ENCODE peak calls at places on chromosomes 2 and 18, in seven cellular contexts. One of them, this sample, is unnamed.

GRCh38 chr18:37564796-37565137 is 831 bp downstream of the CELF4 start:
- DNase-seq in foreskin fibroblast: peak
- DNase-seq in HL-60: no peak
- DNase-seq in lower lobe of right lung: peak
- DNase-seq in astrocyte of the cerebellum: peak
- DNase-seq in AG10803: peak
- DNase-seq in HCT116: no peak
- DNase-seq in this sample: no peak

GRCh38 chr2:156004460-156004859 is 328.1 kb downstream of the NR4A2 start:
- DNase-seq in foreskin fibroblast: no peak
- DNase-seq in HL-60: no peak
- DNase-seq in lower lobe of right lung: no peak
- DNase-seq in astrocyte of the cerebellum: no peak
- DNase-seq in AG10803: no peak
- DNase-seq in HCT116: no peak
- DNase-seq in this sample: no peak

GRCh38 chr18:3411854-3412268 is 38.1 kb upstream of the TGIF1 start:
- DNase-seq in foreskin fibroblast: no peak
- DNase-seq in HL-60: no peak
- DNase-seq in lower lobe of right lung: peak
- DNase-seq in astrocyte of the cerebellum: no peak
- DNase-seq in AG10803: peak
- DNase-seq in HCT116: no peak
- DNase-seq in this sample: no peak

GRCh38 chr2:10158681-10159080 is 36.1 kb downstream of the RRM2 start:
- DNase-seq in foreskin fibroblast: no peak
- DNase-seq in HL-60: no peak
- DNase-seq in lower lobe of right lung: no peak
- DNase-seq in astrocyte of the cerebellum: no peak
- DNase-seq in AG10803: no peak
- DNase-seq in HCT116: no peak
- DNase-seq in this sample: no peak

GRCh38 chr2:127024769-127025356 is 82.1 kb downstream of the BIN1 start:
- DNase-seq in foreskin fibroblast: no peak
- DNase-seq in HL-60: no peak
- DNase-seq in lower lobe of right lung: no peak
- DNase-seq in astrocyte of the cerebellum: peak
- DNase-seq in AG10803: no peak
- DNase-seq in HCT116: no peak
- DNase-seq in this sample: no peak

GRCh38 chr2:152924219-152924618 is 205.8 kb downstream of the ARL6IP6 start:
- DNase-seq in foreskin fibroblast: no peak
- DNase-seq in HL-60: no peak
- DNase-seq in lower lobe of right lung: no peak
- DNase-seq in astrocyte of the cerebellum: no peak
- DNase-seq in AG10803: no peak
- DNase-seq in HCT116: no peak
- DNase-seq in this sample: no peak

GRCh38 chr2:26740346-26740745 is 23.7 kb upstream of the SLC35F6 start:
- DNase-seq in foreskin fibroblast: no peak
- DNase-seq in HL-60: no peak
- DNase-seq in lower lobe of right lung: no peak
- DNase-seq in astrocyte of the cerebellum: no peak
- DNase-seq in AG10803: no peak
- DNase-seq in HCT116: no peak
- DNase-seq in this sample: no peak

GRCh38 chr2:236557894-236558532 is 11.6 kb upstream of the ACKR3 start:
- DNase-seq in foreskin fibroblast: no peak
- DNase-seq in HL-60: no peak
- DNase-seq in lower lobe of right lung: no peak
- DNase-seq in astrocyte of the cerebellum: no peak
- DNase-seq in AG10803: no peak
- DNase-seq in HCT116: no peak
- DNase-seq in this sample: no peak

GRCh38 chr18:21550510-21550970 is 50.0 kb downstream of the ESCO1 start:
- DNase-seq in foreskin fibroblast: no peak
- DNase-seq in HL-60: no peak
- DNase-seq in lower lobe of right lung: no peak
- DNase-seq in astrocyte of the cerebellum: no peak
- DNase-seq in AG10803: no peak
- DNase-seq in HCT116: no peak
- DNase-seq in this sample: no peak

GRCh38 chr2:109648041-109648527 is 33.9 kb downstream of the SOWAHC start:
- DNase-seq in foreskin fibroblast: peak
- DNase-seq in HL-60: no peak
- DNase-seq in lower lobe of right lung: no peak
- DNase-seq in astrocyte of the cerebellum: no peak
- DNase-seq in AG10803: peak
- DNase-seq in HCT116: no peak
- DNase-seq in this sample: no peak

GRCh38 chr2:140643761-140644187 is 1487.0 kb downstream of the LRP1B start:
- DNase-seq in foreskin fibroblast: peak
- DNase-seq in HL-60: no peak
- DNase-seq in lower lobe of right lung: no peak
- DNase-seq in astrocyte of the cerebellum: peak
- DNase-seq in AG10803: peak
- DNase-seq in HCT116: no peak
- DNase-seq in this sample: no peak

GRCh38 chr2:102241616-102242260 is 54.9 kb downstream of the IL1RL2 start:
- DNase-seq in foreskin fibroblast: no peak
- DNase-seq in HL-60: no peak
- DNase-seq in lower lobe of right lung: no peak
- DNase-seq in astrocyte of the cerebellum: no peak
- DNase-seq in AG10803: no peak
- DNase-seq in HCT116: no peak
- DNase-seq in this sample: no peak

GRCh38 chr18:36685580-36685979 is 143.2 kb downstream of the TPGS2 start:
- DNase-seq in foreskin fibroblast: no peak
- DNase-seq in HL-60: no peak
- DNase-seq in lower lobe of right lung: no peak
- DNase-seq in astrocyte of the cerebellum: no peak
- DNase-seq in AG10803: no peak
- DNase-seq in HCT116: no peak
- DNase-seq in this sample: no peak

GRCh38 chr2:129253461-129253812 is 726.0 kb upstream of the RAB6C start:
- DNase-seq in foreskin fibroblast: no peak
- DNase-seq in HL-60: peak
- DNase-seq in lower lobe of right lung: no peak
- DNase-seq in astrocyte of the cerebellum: no peak
- DNase-seq in AG10803: no peak
- DNase-seq in HCT116: peak
- DNase-seq in this sample: no peak

GRCh38 chr2:25814681-25815080 is 63.6 kb downstream of the ASXL2 start:
- DNase-seq in foreskin fibroblast: peak
- DNase-seq in HL-60: no peak
- DNase-seq in lower lobe of right lung: no peak
- DNase-seq in astrocyte of the cerebellum: no peak
- DNase-seq in AG10803: peak
- DNase-seq in HCT116: no peak
- DNase-seq in this sample: no peak

GRCh38 chr18:23133860-23134779 is 1.2 kb upstream of the CABLES1 start:
- DNase-seq in foreskin fibroblast: no peak
- DNase-seq in HL-60: no peak
- DNase-seq in lower lobe of right lung: peak
- DNase-seq in astrocyte of the cerebellum: no peak
- DNase-seq in AG10803: no peak
- DNase-seq in HCT116: peak
- DNase-seq in this sample: no peak

GRCh38 chr2:1654696-1655374 is 89.5 kb downstream of the PXDN start:
- DNase-seq in foreskin fibroblast: no peak
- DNase-seq in HL-60: no peak
- DNase-seq in lower lobe of right lung: no peak
- DNase-seq in astrocyte of the cerebellum: no peak
- DNase-seq in AG10803: no peak
- DNase-seq in HCT116: no peak
- DNase-seq in this sample: no peak

GRCh38 chr18:49768051-49768391 is 45.3 kb downstream of the ACAA2 start:
- DNase-seq in foreskin fibroblast: peak
- DNase-seq in HL-60: no peak
- DNase-seq in lower lobe of right lung: no peak
- DNase-seq in astrocyte of the cerebellum: peak
- DNase-seq in AG10803: peak
- DNase-seq in HCT116: peak
- DNase-seq in this sample: no peak

GRCh38 chr2:218039171-218039570 is 29.9 kb upstream of the RUFY4 start:
- DNase-seq in foreskin fibroblast: peak
- DNase-seq in HL-60: no peak
- DNase-seq in lower lobe of right lung: no peak
- DNase-seq in astrocyte of the cerebellum: peak
- DNase-seq in AG10803: peak
- DNase-seq in HCT116: no peak
- DNase-seq in this sample: no peak

GRCh38 chr18:76131738-76132137 is 363.3 kb downstream of the ZNF516 start:
- DNase-seq in foreskin fibroblast: no peak
- DNase-seq in HL-60: peak
- DNase-seq in lower lobe of right lung: no peak
- DNase-seq in astrocyte of the cerebellum: no peak
- DNase-seq in AG10803: peak
- DNase-seq in HCT116: no peak
- DNase-seq in this sample: no peak

GRCh38 chr2:84492571-84492970 is 23.7 kb upstream of the DNAH6 start:
- DNase-seq in foreskin fibroblast: no peak
- DNase-seq in HL-60: no peak
- DNase-seq in lower lobe of right lung: no peak
- DNase-seq in astrocyte of the cerebellum: no peak
- DNase-seq in AG10803: peak
- DNase-seq in HCT116: no peak
- DNase-seq in this sample: no peak
- TF ChIP-seq CTCF in foreskin fibroblast: peak
- TF ChIP-seq CTCF in HL-60: no peak
- TF ChIP-seq CTCF in lower lobe of right lung: no peak
- TF ChIP-seq CTCF in astrocyte of the cerebellum: no peak
- TF ChIP-seq CTCF in AG10803: peak
- TF ChIP-seq CTCF in HCT116: no peak
- TF ChIP-seq CTCF in this sample: no peak

DNA sequence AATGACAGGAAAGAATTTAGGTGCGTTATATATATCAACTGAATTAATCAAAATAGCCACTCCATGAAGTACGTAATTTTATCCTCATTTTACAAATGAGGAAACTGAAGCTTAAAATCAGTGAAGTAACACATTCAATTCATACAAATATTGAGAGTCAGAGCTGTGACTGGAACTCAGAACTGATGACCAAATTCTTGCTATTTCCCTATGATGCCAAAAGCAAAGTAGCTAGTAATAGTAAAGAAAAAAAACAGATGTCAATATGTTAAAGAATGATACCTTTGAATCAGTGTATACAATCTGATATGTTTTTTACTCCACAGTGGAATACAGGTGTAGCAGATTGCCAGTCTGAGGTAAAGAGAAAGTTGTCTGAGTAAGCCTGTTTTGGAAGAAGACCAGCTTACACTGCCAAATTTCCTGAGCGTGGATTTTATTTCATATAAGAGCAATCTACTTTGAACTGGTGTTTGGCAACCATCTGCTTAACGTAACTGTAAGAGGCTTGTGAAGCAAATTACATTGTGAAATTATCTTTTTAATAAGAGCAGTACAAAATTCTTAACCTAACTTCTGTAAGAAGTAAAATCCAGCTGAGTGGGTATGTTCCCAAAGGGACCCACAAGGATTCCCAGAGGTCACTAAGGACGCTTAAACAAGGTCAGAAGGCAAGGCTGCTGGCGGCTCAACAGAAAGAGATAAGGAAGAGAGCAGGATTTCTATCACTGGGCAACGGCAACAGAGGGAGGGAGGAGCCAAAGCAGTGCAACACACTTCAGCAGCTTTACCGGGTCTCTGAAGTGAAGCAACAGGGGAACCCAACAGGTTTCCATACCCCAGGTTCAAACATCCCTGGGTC is 85.6 kb downstream of the IKZF2 start:
- DNase-seq in foreskin fibroblast: no peak
- DNase-seq in HL-60: peak
- DNase-seq in lower lobe of right lung: peak
- DNase-seq in astrocyte of the cerebellum: peak
- DNase-seq in AG10803: peak
- DNase-seq in HCT116: no peak
- DNase-seq in this sample: no peak
- H3K4me3 ChIP-seq in foreskin fibroblast: no peak
- H3K4me3 ChIP-seq in HL-60: no peak
- H3K4me3 ChIP-seq in lower lobe of right lung: peak
- H3K4me3 ChIP-seq in astrocyte of the cerebellum: no peak
- H3K4me3 ChIP-seq in AG10803: no peak
- H3K4me3 ChIP-seq in HCT116: no peak
- H3K4me3 ChIP-seq in this sample: no peak

GRCh38 chr18:66497351-66497750 is 106.5 kb downstream of the CDH19 start:
- DNase-seq in foreskin fibroblast: no peak
- DNase-seq in HL-60: no peak
- DNase-seq in lower lobe of right lung: no peak
- DNase-seq in astrocyte of the cerebellum: no peak
- DNase-seq in AG10803: no peak
- DNase-seq in HCT116: no peak
- DNase-seq in this sample: no peak

GRCh38 chr18:66495844-66496243 is 108.0 kb downstream of the CDH19 start:
- DNase-seq in foreskin fibroblast: no peak
- DNase-seq in HL-60: peak
- DNase-seq in lower lobe of right lung: peak
- DNase-seq in astrocyte of the cerebellum: peak
- DNase-seq in AG10803: no peak
- DNase-seq in HCT116: no peak
- DNase-seq in this sample: no peak
- TF ChIP-seq CTCF in foreskin fibroblast: no peak
- TF ChIP-seq CTCF in HL-60: peak
- TF ChIP-seq CTCF in lower lobe of right lung: peak
- TF ChIP-seq CTCF in astrocyte of the cerebellum: peak
- TF ChIP-seq CTCF in AG10803: no peak
- TF ChIP-seq CTCF in HCT116: no peak
- TF ChIP-seq CTCF in this sample: no peak

GRCh38 chr2:45332094-45332493 is 279.0 kb downstream of the SRBD1 start:
- DNase-seq in foreskin fibroblast: no peak
- DNase-seq in HL-60: no peak
- DNase-seq in lower lobe of right lung: no peak
- DNase-seq in astrocyte of the cerebellum: no peak
- DNase-seq in AG10803: no peak
- DNase-seq in HCT116: no peak
- DNase-seq in this sample: no peak

GRCh38 chr2:45337396-45337795 is 273.7 kb downstream of the SRBD1 start:
- DNase-seq in foreskin fibroblast: no peak
- DNase-seq in HL-60: no peak
- DNase-seq in lower lobe of right lung: no peak
- DNase-seq in astrocyte of the cerebellum: no peak
- DNase-seq in AG10803: peak
- DNase-seq in HCT116: no peak
- DNase-seq in this sample: no peak

GRCh38 chr2:45332567-45332966 is 278.5 kb downstream of the SRBD1 start:
- DNase-seq in foreskin fibroblast: no peak
- DNase-seq in HL-60: no peak
- DNase-seq in lower lobe of right lung: no peak
- DNase-seq in astrocyte of the cerebellum: no peak
- DNase-seq in AG10803: no peak
- DNase-seq in HCT116: no peak
- DNase-seq in this sample: no peak

GRCh38 chr2:45331034-45331786 is 279.9 kb downstream of the SRBD1 start:
- DNase-seq in foreskin fibroblast: peak
- DNase-seq in HL-60: no peak
- DNase-seq in lower lobe of right lung: no peak
- DNase-seq in astrocyte of the cerebellum: no peak
- DNase-seq in AG10803: peak
- DNase-seq in HCT116: no peak
- DNase-seq in this sample: no peak

GRCh38 chr2:45334241-45334860 is 276.7 kb downstream of the SRBD1 start:
- DNase-seq in foreskin fibroblast: no peak
- DNase-seq in HL-60: no peak
- DNase-seq in lower lobe of right lung: no peak
- DNase-seq in astrocyte of the cerebellum: no peak
- DNase-seq in AG10803: no peak
- DNase-seq in HCT116: no peak
- DNase-seq in this sample: no peak
- H3K4me3 ChIP-seq in foreskin fibroblast: no peak
- H3K4me3 ChIP-seq in HL-60: no peak
- H3K4me3 ChIP-seq in lower lobe of right lung: no peak
- H3K4me3 ChIP-seq in astrocyte of the cerebellum: no peak
- H3K4me3 ChIP-seq in AG10803: no peak
- H3K4me3 ChIP-seq in HCT116: no peak
- H3K4me3 ChIP-seq in this sample: no peak